ENCODE peak calls at places on chromosomes 4 and X, in seven cellular contexts. D, Y, W, S, I, N and V are unnamed samples.

GRCh38 chr4:19178835-19179234 is 1072.9 kb upstream of the SLIT2 start:
- DNase-seq in I (no peak), D (no peak), N (no peak), W (no peak), S (peak; percentile 12), Y (no peak), V (no peak)

GRCh38 chr4:103011378-103012025 is 8.0 kb downstream of the SLC9B1 start:
- DNase-seq in N (peak; percentile 65), S (no peak), W (no peak), I (peak; percentile 36), Y (no peak), D (peak; percentile 62), V (peak; percentile 57)

GRCh38 chrX:148310402-148311200 is 189.8 kb upstream of the AFF2 start:
- DNase-seq in D (no peak), Y (no peak), S (no peak), N (no peak), I (no peak), W (no peak), V (no peak)

GRCh38 chrX:143754183-143754582 is 33.6 kb upstream of the SPANXN2 start:
- DNase-seq in D (no peak), N (peak; percentile 76), W (no peak), S (no peak), I (no peak), Y (no peak), V (no peak)

GRCh38 chrX:129754266-129755024 is 15.7 kb downstream of the XPNPEP2 start:
- DNase-seq in D (no peak), Y (no peak), I (no peak), S (no peak), N (no peak), W (no peak), V (no peak)

GRCh38 chr4:16018061-16018676 is 55.2 kb upstream of the FGFBP2 start:
- DNase-seq in I (no peak), N (no peak), D (no peak), S (no peak), W (no peak), Y (no peak), V (no peak)

GRCh38 chrX:5876984-5877655 is 351.5 kb downstream of the NLGN4X start:
- DNase-seq in N (peak; percentile 30), S (no peak), Y (no peak), W (peak; percentile 1), I (no peak), D (no peak), V (peak; percentile 5)

GRCh38 chr4:128521634-128522253 is 234.1 kb upstream of the PGRMC2 start:
- DNase-seq in I (peak; percentile 74), W (peak; percentile 59), D (no peak), Y (no peak), N (no peak), S (no peak), V (peak; percentile 52)

GRCh38 chr4:2186133-2186864 is 55.6 kb downstream of the HAUS3 start:
- DNase-seq in S (no peak), D (no peak), N (peak; percentile 58), I (peak; percentile 45), Y (no peak), W (peak; percentile 7), V (peak; percentile 55)

GRCh38 chrX:41475611-41476241 is 28.6 kb downstream of the NYX start:
- DNase-seq in I (no peak), N (no peak), Y (no peak), D (no peak), W (no peak), S (no peak), V (no peak)

GRCh38 chr4:132557660-132558059 is 591.4 kb upstream of the PCDH10 start:
- DNase-seq in W (no peak), I (peak; percentile 1), D (no peak), S (no peak), Y (no peak), N (no peak), V (no peak)

GRCh38 chr4:17781072-17781830 is at the start of gene FAM184B:
- DNase-seq in D (no peak), W (peak; percentile 11), Y (no peak), I (no peak), S (no peak), N (no peak), V (no peak)

GRCh38 chrX:56726609-56727008 is 2.4 kb upstream of the NBDY start:
- DNase-seq in I (peak; percentile 70), S (peak; percentile 6), W (peak; percentile 54), Y (peak; percentile 6), D (no peak), N (peak; percentile 32), V (peak; percentile 13)

GRCh38 chr4:167021545-167022155 is 212.6 kb downstream of the SPOCK3 start:
- DNase-seq in N (peak; percentile 52), Y (peak; percentile 7), W (peak; percentile 78), I (peak; percentile 82), D (peak; percentile 69), S (peak; percentile 17), V (peak; percentile 41)

GRCh38 chr4:7358100-7358735 is 76.5 kb downstream of the PSAPL1 start:
- DNase-seq in Y (peak; percentile 65), D (no peak), N (peak; percentile 78), I (peak; percentile 68), S (peak; percentile 71), W (peak; percentile 83), V (peak; percentile 75)

GRCh38 chrX:86002076-86002896 is 45.1 kb downstream of the CHM start:
- DNase-seq in I (peak; percentile 24), Y (no peak), S (no peak), W (peak; percentile 60), N (peak; percentile 62), D (no peak), V (no peak)

GRCh38 chrX:28589048-28589447 is 1.8 kb downstream of the IL1RAPL1 start:
- DNase-seq in S (no peak), Y (no peak), W (no peak), N (no peak), I (no peak), D (no peak), V (no peak)

GRCh38 chr4:73734405-73735070 is 5.8 kb upstream of the CXCL8 start:
- DNase-seq in S (no peak), W (peak; percentile 46), N (peak; percentile 33), D (no peak), I (peak; percentile 71), Y (no peak), V (peak; percentile 41)

GRCh38 chr4:7146764-7147071 is 45.6 kb upstream of the SORCS2 start:
- DNase-seq in N (no peak), Y (no peak), S (no peak), W (no peak), D (no peak), I (no peak), V (no peak)

GRCh38 chr4:98421106-98421505 is 159.9 kb downstream of the RAP1GDS1 start:
- DNase-seq in N (no peak), Y (no peak), I (peak; percentile 22), W (peak; percentile 78), S (no peak), D (no peak), V (peak; percentile 26)

GRCh38 chrX:68660746-68661145 is 13.3 kb downstream of the STARD8 start:
- DNase-seq in D (no peak), W (no peak), S (no peak), N (no peak), Y (no peak), I (no peak), V (no peak)

GRCh38 chrX:150854856-150855255 is 43.6 kb downstream of the CD99L2 start:
- DNase-seq in Y (no peak), W (no peak), S (no peak), N (peak; percentile 29), D (no peak), I (no peak), V (no peak)

GRCh38 chr4:120915311-120915710 is 7.2 kb downstream of the PRDM5 start:
- DNase-seq in N (no peak), D (no peak), S (no peak), I (no peak), W (no peak), Y (no peak), V (no peak)

GRCh38 chr4:24570574-24571236 is 13.6 kb downstream of the DHX15 start:
- DNase-seq in N (no peak), S (no peak), W (no peak), I (no peak), Y (no peak), D (no peak), V (no peak)

GRCh38 chr4:106541253-106541652 is 172.7 kb upstream of the GIMD1 start:
- DNase-seq in D (no peak), Y (no peak), I (peak; percentile 55), W (peak; percentile 82), N (peak; percentile 41), S (no peak), V (peak; percentile 32)

GRCh38 chrX:71068052-71068918 is at the start of gene SNX12:
- DNase-seq in D (peak; percentile 96), S (peak; percentile 91), Y (peak; percentile 87), N (peak; percentile 87), I (peak; percentile 96), W (peak; percentile 93), V (peak; percentile 96)
- TF ChIP-seq CTCF in D (peak; percentile 92), S (no peak), Y (no peak), N (no peak), I (no peak), W (no peak), V (no peak)

GRCh38 chr4:4642201-4643025 is 100.6 kb upstream of the STX18 start:
- DNase-seq in S (no peak), N (no peak), Y (no peak), W (no peak), I (no peak), D (no peak), V (no peak)
- H3K4me3 ChIP-seq in S (no peak overlapping the region), N (no peak overlapping the region), Y (no peak overlapping the region), W (no peak overlapping the region), I (no peak overlapping the region), D (no peak overlapping the region), V (no peak overlapping the region)

GRCh38 chrX:47098746-47099145 is 20.5 kb downstream of the RGN start:
- DNase-seq in D (no peak), N (no peak), I (no peak), S (no peak), Y (no peak), W (no peak), V (no peak)

GRCh38 chrX:47091149-47091775 is 13.0 kb downstream of the RGN start:
- DNase-seq in S (no peak), I (peak; percentile 21), D (no peak), W (peak; percentile 14), N (no peak), Y (no peak), V (peak; percentile 42)

GRCh38 chrX:47093860-47094259 is 15.6 kb downstream of the RGN start:
- DNase-seq in S (no peak), Y (no peak), N (no peak), I (no peak), W (no peak), D (no peak), V (no peak)

GRCh38 chrX:47097018-47097417 is 18.8 kb downstream of the RGN start:
- DNase-seq in S (no peak), Y (no peak), N (no peak), W (no peak), I (no peak), D (no peak), V (no peak)

DNA sequence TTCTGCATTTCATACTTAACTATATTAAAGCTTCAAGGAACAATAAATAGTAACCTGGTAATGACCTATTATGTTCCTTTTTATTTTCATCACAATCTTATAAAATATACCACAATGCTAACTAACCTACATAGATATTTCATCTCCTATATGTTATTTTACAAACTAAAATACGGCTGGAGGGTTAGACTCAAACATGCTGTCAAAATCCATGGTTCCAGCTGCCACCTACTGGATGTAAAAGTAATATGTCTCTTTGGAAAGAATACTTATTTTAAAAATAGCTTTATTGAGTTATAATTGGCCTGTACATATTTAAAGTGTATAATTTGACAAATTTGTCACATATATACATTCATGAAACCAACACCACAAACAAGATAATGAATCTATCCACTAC is 15.0 kb downstream of the RGN start:
- DNase-seq in S (no peak), D (no peak), W (peak; percentile 22), Y (peak; percentile 0), I (peak; percentile 61), N (peak; percentile 12), V (peak; percentile 54)
- TF ChIP-seq CTCF in S (peak; percentile 60), D (peak; percentile 4), W (peak; percentile 53), Y (peak; percentile 41), I (peak; percentile 48), N (peak; percentile 53), V (peak; percentile 38)

GRCh38 chrX:119676949-119677653 is 15.9 kb downstream of the SEPTIN6 start:
- DNase-seq in D (no peak), W (no peak), Y (no peak), S (no peak), N (no peak), I (no peak), V (no peak)
- H3K4me3 ChIP-seq in D (no peak overlapping the region), W (no peak overlapping the region), Y (no peak overlapping the region), S (no peak overlapping the region), N (no peak overlapping the region), I (no peak overlapping the region), V (no peak overlapping the region)